ENCODE peak calls at places on chromosomes 12 and 14, in five cellular contexts. T is body of pancreas; Z is GM23248; G is GM03348; I is naive thymus-derived CD8-positive, alpha-beta T cell. M is an unnamed sample.

GRCh38 chr12:40336573-40337199 is 111.9 kb downstream of the LRRK2 start:
- DNase-seq in T (no peak), Z (peak), G (peak), I (no peak), M (no peak)

GRCh38 chr12:56599041-56599440 is 31.1 kb downstream of the BAZ2A start:
- DNase-seq in T (no peak), Z (no peak), G (no peak), I (no peak), M (no peak)

GRCh38 chr14:63713058-63713457 is 14.8 kb downstream of the SGPP1 start:
- DNase-seq in T (no peak), Z (peak), G (no peak), I (no peak), M (no peak)

GRCh38 chr14:51473808-51474207 is 177.9 kb upstream of the FRMD6 start:
- DNase-seq in T (no peak), Z (peak), G (peak), I (no peak), M (peak)

GRCh38 chr12:123115409-123116111 is 35.3 kb downstream of the PITPNM2 start:
- DNase-seq in T (peak), Z (peak), G (peak), I (no peak), M (peak)

GRCh38 chr12:20368653-20369163 is 371 bp downstream of the PDE3A start:
- DNase-seq in T (peak), Z (peak), G (peak), I (no peak), M (no peak)

GRCh38 chr14:76396714-76397187 is 20.8 kb downstream of the ESRRB start:
- DNase-seq in T (no peak), Z (no peak), G (no peak), I (no peak), M (no peak)

GRCh38 chr14:35365130-35366047 is 39.2 kb downstream of the NFKBIA start:
- DNase-seq in T (peak), Z (peak), G (peak), I (no peak), M (peak)

GRCh38 chr14:95364481-95365209 is 44.9 kb upstream of the CLMN start:
- DNase-seq in T (no peak), Z (no peak), G (no peak), I (no peak), M (no peak)